ENCODE peak calls at places on chromosomes 1 and 21, in ten cellular contexts. One of them, this sample, is unnamed.

GRCh38 chr1:118136511-118136937 is 48.5 kb downstream of the SPAG17 start:
- DNase-seq in BJ: peak
- DNase-seq in HT-29: no peak
- DNase-seq in ELR: peak
- DNase-seq in H9: no peak
- DNase-seq in stimulated activated CD4-positive, alpha-beta T cell treated with anti-CD3 and anti-CD28 coated beads, Interleukin-4, amount 100 ng/mL, for 48 hours: peak
- DNase-seq in activated effector memory CD4-positive, alpha-beta T cell treated with Interleukin-2 at 50 U/mL for 16 hours: no peak
- DNase-seq in glutamatergic neuron: no peak
- DNase-seq in activated CD8-positive, alpha-beta memory T cell treated with anti-CD3 and anti-CD28 coated beads for 48 hours: peak
- DNase-seq in B cell: no peak
- DNase-seq in this sample: peak

GRCh38 chr1:8408151-8408839 is 90.4 kb downstream of the SLC45A1 start:
- DNase-seq in activated CD8-positive, alpha-beta memory T cell treated with anti-CD3 and anti-CD28 coated beads for 48 hours: no peak
- DNase-seq in H9: no peak
- DNase-seq in B cell: no peak
- DNase-seq in HT-29: peak
- DNase-seq in glutamatergic neuron: no peak
- DNase-seq in activated effector memory CD4-positive, alpha-beta T cell treated with Interleukin-2 at 50 U/mL for 16 hours: no peak
- DNase-seq in BJ: no peak
- DNase-seq in stimulated activated CD4-positive, alpha-beta T cell treated with anti-CD3 and anti-CD28 coated beads, Interleukin-4, amount 100 ng/mL, for 48 hours: no peak
- DNase-seq in ELR: no peak
- DNase-seq in this sample: peak

GRCh38 chr1:53307037-53307436 is 20.8 kb downstream of the LRP8 start:
- DNase-seq in glutamatergic neuron: no peak
- DNase-seq in B cell: no peak
- DNase-seq in HT-29: no peak
- DNase-seq in activated effector memory CD4-positive, alpha-beta T cell treated with Interleukin-2 at 50 U/mL for 16 hours: no peak
- DNase-seq in ELR: no peak
- DNase-seq in stimulated activated CD4-positive, alpha-beta T cell treated with anti-CD3 and anti-CD28 coated beads, Interleukin-4, amount 100 ng/mL, for 48 hours: no peak
- DNase-seq in BJ: no peak
- DNase-seq in activated CD8-positive, alpha-beta memory T cell treated with anti-CD3 and anti-CD28 coated beads for 48 hours: no peak
- DNase-seq in H9: no peak
- DNase-seq in this sample: no peak

GRCh38 chr1:61754545-61754944 is 12.3 kb downstream of the PATJ start:
- DNase-seq in BJ: no peak
- DNase-seq in B cell: no peak
- DNase-seq in HT-29: peak
- DNase-seq in activated effector memory CD4-positive, alpha-beta T cell treated with Interleukin-2 at 50 U/mL for 16 hours: no peak
- DNase-seq in activated CD8-positive, alpha-beta memory T cell treated with anti-CD3 and anti-CD28 coated beads for 48 hours: no peak
- DNase-seq in stimulated activated CD4-positive, alpha-beta T cell treated with anti-CD3 and anti-CD28 coated beads, Interleukin-4, amount 100 ng/mL, for 48 hours: no peak
- DNase-seq in H9: no peak
- DNase-seq in ELR: no peak
- DNase-seq in glutamatergic neuron: no peak
- DNase-seq in this sample: no peak

GRCh38 chr1:89369331-89369730 is 5.5 kb downstream of the GBP6 start:
- DNase-seq in activated effector memory CD4-positive, alpha-beta T cell treated with Interleukin-2 at 50 U/mL for 16 hours: no peak
- DNase-seq in HT-29: no peak
- DNase-seq in BJ: no peak
- DNase-seq in activated CD8-positive, alpha-beta memory T cell treated with anti-CD3 and anti-CD28 coated beads for 48 hours: no peak
- DNase-seq in ELR: no peak
- DNase-seq in B cell: no peak
- DNase-seq in H9: no peak
- DNase-seq in stimulated activated CD4-positive, alpha-beta T cell treated with anti-CD3 and anti-CD28 coated beads, Interleukin-4, amount 100 ng/mL, for 48 hours: no peak
- DNase-seq in glutamatergic neuron: no peak
- DNase-seq in this sample: no peak

GRCh38 chr1:150062113-150062512 is 5.5 kb upstream of the VPS45 start:
- DNase-seq in B cell: no peak
- DNase-seq in stimulated activated CD4-positive, alpha-beta T cell treated with anti-CD3 and anti-CD28 coated beads, Interleukin-4, amount 100 ng/mL, for 48 hours: no peak
- DNase-seq in glutamatergic neuron: no peak
- DNase-seq in HT-29: no peak
- DNase-seq in ELR: no peak
- DNase-seq in activated effector memory CD4-positive, alpha-beta T cell treated with Interleukin-2 at 50 U/mL for 16 hours: no peak
- DNase-seq in H9: no peak
- DNase-seq in BJ: no peak
- DNase-seq in activated CD8-positive, alpha-beta memory T cell treated with anti-CD3 and anti-CD28 coated beads for 48 hours: no peak
- DNase-seq in this sample: no peak

GRCh38 chr21:34986561-34987533 is 62.3 kb downstream of the RUNX1 start:
- DNase-seq in ELR: peak
- DNase-seq in stimulated activated CD4-positive, alpha-beta T cell treated with anti-CD3 and anti-CD28 coated beads, Interleukin-4, amount 100 ng/mL, for 48 hours: peak
- DNase-seq in BJ: peak
- DNase-seq in activated CD8-positive, alpha-beta memory T cell treated with anti-CD3 and anti-CD28 coated beads for 48 hours: no peak
- DNase-seq in activated effector memory CD4-positive, alpha-beta T cell treated with Interleukin-2 at 50 U/mL for 16 hours: peak
- DNase-seq in glutamatergic neuron: no peak
- DNase-seq in B cell: peak
- DNase-seq in HT-29: peak
- DNase-seq in H9: peak
- DNase-seq in this sample: peak

GRCh38 chr1:172476218-172476811 is 32.4 kb upstream of the PIGC start:
- DNase-seq in ELR: peak
- DNase-seq in B cell: no peak
- DNase-seq in H9: no peak
- DNase-seq in BJ: no peak
- DNase-seq in HT-29: peak
- DNase-seq in activated CD8-positive, alpha-beta memory T cell treated with anti-CD3 and anti-CD28 coated beads for 48 hours: no peak
- DNase-seq in stimulated activated CD4-positive, alpha-beta T cell treated with anti-CD3 and anti-CD28 coated beads, Interleukin-4, amount 100 ng/mL, for 48 hours: no peak
- DNase-seq in glutamatergic neuron: no peak
- DNase-seq in activated effector memory CD4-positive, alpha-beta T cell treated with Interleukin-2 at 50 U/mL for 16 hours: no peak
- DNase-seq in this sample: no peak

GRCh38 chr1:215606564-215607168 is 39.6 kb downstream of the KCTD3 start:
- DNase-seq in H9: no peak
- DNase-seq in glutamatergic neuron: no peak
- DNase-seq in stimulated activated CD4-positive, alpha-beta T cell treated with anti-CD3 and anti-CD28 coated beads, Interleukin-4, amount 100 ng/mL, for 48 hours: no peak
- DNase-seq in activated CD8-positive, alpha-beta memory T cell treated with anti-CD3 and anti-CD28 coated beads for 48 hours: no peak
- DNase-seq in ELR: peak
- DNase-seq in BJ: no peak
- DNase-seq in HT-29: no peak
- DNase-seq in activated effector memory CD4-positive, alpha-beta T cell treated with Interleukin-2 at 50 U/mL for 16 hours: no peak
- DNase-seq in B cell: no peak
- DNase-seq in this sample: no peak

GRCh38 chr1:24724345-24725208 is 20.7 kb upstream of the CLIC4 start:
- DNase-seq in B cell: no peak
- DNase-seq in ELR: peak
- DNase-seq in activated effector memory CD4-positive, alpha-beta T cell treated with Interleukin-2 at 50 U/mL for 16 hours: no peak
- DNase-seq in glutamatergic neuron: no peak
- DNase-seq in HT-29: peak
- DNase-seq in activated CD8-positive, alpha-beta memory T cell treated with anti-CD3 and anti-CD28 coated beads for 48 hours: no peak
- DNase-seq in H9: peak
- DNase-seq in stimulated activated CD4-positive, alpha-beta T cell treated with anti-CD3 and anti-CD28 coated beads, Interleukin-4, amount 100 ng/mL, for 48 hours: no peak
- DNase-seq in BJ: no peak
- DNase-seq in this sample: peak

GRCh38 chr1:101188311-101188710 is 48.5 kb upstream of the S1PR1 start:
- DNase-seq in stimulated activated CD4-positive, alpha-beta T cell treated with anti-CD3 and anti-CD28 coated beads, Interleukin-4, amount 100 ng/mL, for 48 hours: no peak
- DNase-seq in activated effector memory CD4-positive, alpha-beta T cell treated with Interleukin-2 at 50 U/mL for 16 hours: no peak
- DNase-seq in B cell: no peak
- DNase-seq in H9: no peak
- DNase-seq in BJ: no peak
- DNase-seq in activated CD8-positive, alpha-beta memory T cell treated with anti-CD3 and anti-CD28 coated beads for 48 hours: no peak
- DNase-seq in ELR: peak
- DNase-seq in HT-29: no peak
- DNase-seq in glutamatergic neuron: no peak
- DNase-seq in this sample: no peak

GRCh38 chr1:2840036-2840809 is 38.7 kb upstream of the TTC34 start:
- DNase-seq in H9: no peak
- DNase-seq in stimulated activated CD4-positive, alpha-beta T cell treated with anti-CD3 and anti-CD28 coated beads, Interleukin-4, amount 100 ng/mL, for 48 hours: peak
- DNase-seq in HT-29: no peak
- DNase-seq in B cell: peak
- DNase-seq in BJ: no peak
- DNase-seq in activated effector memory CD4-positive, alpha-beta T cell treated with Interleukin-2 at 50 U/mL for 16 hours: peak
- DNase-seq in ELR: no peak
- DNase-seq in glutamatergic neuron: no peak
- DNase-seq in activated CD8-positive, alpha-beta memory T cell treated with anti-CD3 and anti-CD28 coated beads for 48 hours: no peak
- DNase-seq in this sample: no peak

GRCh38 chr1:240342251-240342625 is 250.6 kb downstream of the FMN2 start:
- DNase-seq in B cell: no peak
- DNase-seq in HT-29: no peak
- DNase-seq in activated CD8-positive, alpha-beta memory T cell treated with anti-CD3 and anti-CD28 coated beads for 48 hours: no peak
- DNase-seq in stimulated activated CD4-positive, alpha-beta T cell treated with anti-CD3 and anti-CD28 coated beads, Interleukin-4, amount 100 ng/mL, for 48 hours: no peak
- DNase-seq in BJ: no peak
- DNase-seq in activated effector memory CD4-positive, alpha-beta T cell treated with Interleukin-2 at 50 U/mL for 16 hours: no peak
- DNase-seq in H9: no peak
- DNase-seq in glutamatergic neuron: no peak
- DNase-seq in ELR: peak
- DNase-seq in this sample: no peak

GRCh38 chr1:237340892-237341291 is 298.9 kb downstream of the RYR2 start:
- DNase-seq in BJ: no peak
- DNase-seq in activated CD8-positive, alpha-beta memory T cell treated with anti-CD3 and anti-CD28 coated beads for 48 hours: no peak
- DNase-seq in activated effector memory CD4-positive, alpha-beta T cell treated with Interleukin-2 at 50 U/mL for 16 hours: no peak
- DNase-seq in glutamatergic neuron: no peak
- DNase-seq in ELR: no peak
- DNase-seq in B cell: no peak
- DNase-seq in stimulated activated CD4-positive, alpha-beta T cell treated with anti-CD3 and anti-CD28 coated beads, Interleukin-4, amount 100 ng/mL, for 48 hours: no peak
- DNase-seq in HT-29: no peak
- DNase-seq in H9: no peak
- DNase-seq in this sample: no peak

GRCh38 chr1:109218516-109218915 is 4.8 kb downstream of the SARS1 start:
- DNase-seq in stimulated activated CD4-positive, alpha-beta T cell treated with anti-CD3 and anti-CD28 coated beads, Interleukin-4, amount 100 ng/mL, for 48 hours: no peak
- DNase-seq in B cell: no peak
- DNase-seq in ELR: no peak
- DNase-seq in H9: no peak
- DNase-seq in BJ: no peak
- DNase-seq in glutamatergic neuron: no peak
- DNase-seq in activated CD8-positive, alpha-beta memory T cell treated with anti-CD3 and anti-CD28 coated beads for 48 hours: no peak
- DNase-seq in HT-29: no peak
- DNase-seq in activated effector memory CD4-positive, alpha-beta T cell treated with Interleukin-2 at 50 U/mL for 16 hours: no peak
- DNase-seq in this sample: no peak

GRCh38 chr1:230309646-230310177 is 116.4 kb downstream of the PGBD5 start:
- DNase-seq in activated CD8-positive, alpha-beta memory T cell treated with anti-CD3 and anti-CD28 coated beads for 48 hours: no peak
- DNase-seq in H9: no peak
- DNase-seq in stimulated activated CD4-positive, alpha-beta T cell treated with anti-CD3 and anti-CD28 coated beads, Interleukin-4, amount 100 ng/mL, for 48 hours: no peak
- DNase-seq in BJ: no peak
- DNase-seq in activated effector memory CD4-positive, alpha-beta T cell treated with Interleukin-2 at 50 U/mL for 16 hours: no peak
- DNase-seq in B cell: no peak
- DNase-seq in glutamatergic neuron: no peak
- DNase-seq in HT-29: no peak
- DNase-seq in ELR: no peak
- DNase-seq in this sample: no peak

GRCh38 chr1:162367073-162367472 is 9.6 kb downstream of the SPATA46 start:
- DNase-seq in activated CD8-positive, alpha-beta memory T cell treated with anti-CD3 and anti-CD28 coated beads for 48 hours: no peak
- DNase-seq in glutamatergic neuron: no peak
- DNase-seq in HT-29: no peak
- DNase-seq in H9: no peak
- DNase-seq in BJ: no peak
- DNase-seq in B cell: no peak
- DNase-seq in activated effector memory CD4-positive, alpha-beta T cell treated with Interleukin-2 at 50 U/mL for 16 hours: no peak
- DNase-seq in stimulated activated CD4-positive, alpha-beta T cell treated with anti-CD3 and anti-CD28 coated beads, Interleukin-4, amount 100 ng/mL, for 48 hours: no peak
- DNase-seq in ELR: peak
- DNase-seq in this sample: no peak

GRCh38 chr1:82161651-82162238 is 361.0 kb downstream of the ADGRL2 start:
- DNase-seq in activated effector memory CD4-positive, alpha-beta T cell treated with Interleukin-2 at 50 U/mL for 16 hours: no peak
- DNase-seq in HT-29: peak
- DNase-seq in H9: no peak
- DNase-seq in ELR: no peak
- DNase-seq in stimulated activated CD4-positive, alpha-beta T cell treated with anti-CD3 and anti-CD28 coated beads, Interleukin-4, amount 100 ng/mL, for 48 hours: no peak
- DNase-seq in activated CD8-positive, alpha-beta memory T cell treated with anti-CD3 and anti-CD28 coated beads for 48 hours: no peak
- DNase-seq in glutamatergic neuron: no peak
- DNase-seq in B cell: no peak
- DNase-seq in BJ: no peak
- DNase-seq in this sample: no peak

GRCh38 chr1:65688848-65689247 is 103.8 kb upstream of the PDE4B start:
- DNase-seq in H9: no peak
- DNase-seq in B cell: no peak
- DNase-seq in BJ: no peak
- DNase-seq in glutamatergic neuron: peak
- DNase-seq in HT-29: no peak
- DNase-seq in activated CD8-positive, alpha-beta memory T cell treated with anti-CD3 and anti-CD28 coated beads for 48 hours: no peak
- DNase-seq in stimulated activated CD4-positive, alpha-beta T cell treated with anti-CD3 and anti-CD28 coated beads, Interleukin-4, amount 100 ng/mL, for 48 hours: no peak
- DNase-seq in ELR: no peak
- DNase-seq in activated effector memory CD4-positive, alpha-beta T cell treated with Interleukin-2 at 50 U/mL for 16 hours: no peak
- DNase-seq in this sample: no peak

GRCh38 chr1:224694969-224695368 is 78.9 kb downstream of the CNIH3 start:
- DNase-seq in BJ: no peak
- DNase-seq in HT-29: no peak
- DNase-seq in activated CD8-positive, alpha-beta memory T cell treated with anti-CD3 and anti-CD28 coated beads for 48 hours: no peak
- DNase-seq in ELR: no peak
- DNase-seq in glutamatergic neuron: no peak
- DNase-seq in B cell: no peak
- DNase-seq in H9: no peak
- DNase-seq in stimulated activated CD4-positive, alpha-beta T cell treated with anti-CD3 and anti-CD28 coated beads, Interleukin-4, amount 100 ng/mL, for 48 hours: no peak
- DNase-seq in activated effector memory CD4-positive, alpha-beta T cell treated with Interleukin-2 at 50 U/mL for 16 hours: no peak
- DNase-seq in this sample: no peak

GRCh38 chr1:47232187-47232874 is at the start of gene TAL1:
- DNase-seq in glutamatergic neuron: no peak
- DNase-seq in stimulated activated CD4-positive, alpha-beta T cell treated with anti-CD3 and anti-CD28 coated beads, Interleukin-4, amount 100 ng/mL, for 48 hours: no peak
- DNase-seq in HT-29: no peak
- DNase-seq in activated effector memory CD4-positive, alpha-beta T cell treated with Interleukin-2 at 50 U/mL for 16 hours: no peak
- DNase-seq in BJ: no peak
- DNase-seq in ELR: no peak
- DNase-seq in H9: no peak
- DNase-seq in B cell: peak
- DNase-seq in activated CD8-positive, alpha-beta memory T cell treated with anti-CD3 and anti-CD28 coated beads for 48 hours: no peak
- DNase-seq in this sample: no peak

GRCh38 chr1:209727785-209728184 is 23.1 kb downstream of the HSD11B1 start:
- DNase-seq in B cell: no peak
- DNase-seq in activated CD8-positive, alpha-beta memory T cell treated with anti-CD3 and anti-CD28 coated beads for 48 hours: no peak
- DNase-seq in H9: no peak
- DNase-seq in glutamatergic neuron: no peak
- DNase-seq in BJ: no peak
- DNase-seq in activated effector memory CD4-positive, alpha-beta T cell treated with Interleukin-2 at 50 U/mL for 16 hours: no peak
- DNase-seq in ELR: no peak
- DNase-seq in HT-29: no peak
- DNase-seq in stimulated activated CD4-positive, alpha-beta T cell treated with anti-CD3 and anti-CD28 coated beads, Interleukin-4, amount 100 ng/mL, for 48 hours: no peak
- DNase-seq in this sample: no peak

GRCh38 chr1:151537112-151537511 is 3.0 kb upstream of the TUFT1 start:
- DNase-seq in HT-29: no peak
- DNase-seq in glutamatergic neuron: no peak
- DNase-seq in H9: no peak
- DNase-seq in ELR: peak
- DNase-seq in stimulated activated CD4-positive, alpha-beta T cell treated with anti-CD3 and anti-CD28 coated beads, Interleukin-4, amount 100 ng/mL, for 48 hours: no peak
- DNase-seq in BJ: no peak
- DNase-seq in activated effector memory CD4-positive, alpha-beta T cell treated with Interleukin-2 at 50 U/mL for 16 hours: no peak
- DNase-seq in activated CD8-positive, alpha-beta memory T cell treated with anti-CD3 and anti-CD28 coated beads for 48 hours: no peak
- DNase-seq in B cell: no peak
- DNase-seq in this sample: peak

GRCh38 chr1:2605754-2606003 is 19.1 kb downstream of the PRXL2B start:
- DNase-seq in H9: no peak
- DNase-seq in HT-29: no peak
- DNase-seq in BJ: no peak
- DNase-seq in B cell: no peak
- DNase-seq in activated CD8-positive, alpha-beta memory T cell treated with anti-CD3 and anti-CD28 coated beads for 48 hours: no peak
- DNase-seq in glutamatergic neuron: no peak
- DNase-seq in stimulated activated CD4-positive, alpha-beta T cell treated with anti-CD3 and anti-CD28 coated beads, Interleukin-4, amount 100 ng/mL, for 48 hours: no peak
- DNase-seq in activated effector memory CD4-positive, alpha-beta T cell treated with Interleukin-2 at 50 U/mL for 16 hours: no peak
- DNase-seq in ELR: no peak
- DNase-seq in this sample: no peak

GRCh38 chr1:197920345-197921117 is 3.4 kb downstream of the LHX9 start:
- DNase-seq in ELR: no peak
- DNase-seq in activated CD8-positive, alpha-beta memory T cell treated with anti-CD3 and anti-CD28 coated beads for 48 hours: no peak
- DNase-seq in glutamatergic neuron: no peak
- DNase-seq in H9: no peak
- DNase-seq in HT-29: no peak
- DNase-seq in BJ: no peak
- DNase-seq in stimulated activated CD4-positive, alpha-beta T cell treated with anti-CD3 and anti-CD28 coated beads, Interleukin-4, amount 100 ng/mL, for 48 hours: no peak
- DNase-seq in B cell: no peak
- DNase-seq in activated effector memory CD4-positive, alpha-beta T cell treated with Interleukin-2 at 50 U/mL for 16 hours: no peak
- DNase-seq in this sample: no peak

GRCh38 chr21:15063821-15064575 is 802 bp downstream of the NRIP1 start:
- DNase-seq in H9: peak
- DNase-seq in activated effector memory CD4-positive, alpha-beta T cell treated with Interleukin-2 at 50 U/mL for 16 hours: no peak
- DNase-seq in stimulated activated CD4-positive, alpha-beta T cell treated with anti-CD3 and anti-CD28 coated beads, Interleukin-4, amount 100 ng/mL, for 48 hours: no peak
- DNase-seq in HT-29: peak
- DNase-seq in ELR: peak
- DNase-seq in BJ: no peak
- DNase-seq in activated CD8-positive, alpha-beta memory T cell treated with anti-CD3 and anti-CD28 coated beads for 48 hours: no peak
- DNase-seq in glutamatergic neuron: peak
- DNase-seq in B cell: no peak
- DNase-seq in this sample: peak

GRCh38 chr1:152906023-152906565 is 2.3 kb upstream of the IVL start:
- DNase-seq in activated CD8-positive, alpha-beta memory T cell treated with anti-CD3 and anti-CD28 coated beads for 48 hours: no peak
- DNase-seq in H9: no peak
- DNase-seq in glutamatergic neuron: no peak
- DNase-seq in stimulated activated CD4-positive, alpha-beta T cell treated with anti-CD3 and anti-CD28 coated beads, Interleukin-4, amount 100 ng/mL, for 48 hours: no peak
- DNase-seq in ELR: peak
- DNase-seq in BJ: peak
- DNase-seq in HT-29: peak
- DNase-seq in B cell: no peak
- DNase-seq in activated effector memory CD4-positive, alpha-beta T cell treated with Interleukin-2 at 50 U/mL for 16 hours: no peak
- DNase-seq in this sample: no peak

GRCh38 chr1:106615473-106615872 is 441.0 kb upstream of the PRMT6 start:
- DNase-seq in H9: no peak
- DNase-seq in activated CD8-positive, alpha-beta memory T cell treated with anti-CD3 and anti-CD28 coated beads for 48 hours: no peak
- DNase-seq in stimulated activated CD4-positive, alpha-beta T cell treated with anti-CD3 and anti-CD28 coated beads, Interleukin-4, amount 100 ng/mL, for 48 hours: no peak
- DNase-seq in activated effector memory CD4-positive, alpha-beta T cell treated with Interleukin-2 at 50 U/mL for 16 hours: no peak
- DNase-seq in B cell: no peak
- DNase-seq in ELR: no peak
- DNase-seq in HT-29: no peak
- DNase-seq in glutamatergic neuron: no peak
- DNase-seq in BJ: no peak
- DNase-seq in this sample: no peak